ENCODE peak calls at places on chromosomes 6 and 20, in four cellular contexts. One of them, this sample, is unnamed.

GRCh38 chr6:128757961-128758360 is 125.0 kb upstream of the LAMA2 start:
- DNase-seq in right lobe of liver: no peak
- DNase-seq in lower leg skin: no peak
- DNase-seq in IMR-90: no peak
- DNase-seq in this sample: no peak

GRCh38 chr6:170190046-170190445 is 100.8 kb downstream of the DLL1 start:
- DNase-seq in right lobe of liver: no peak
- DNase-seq in lower leg skin: no peak
- DNase-seq in IMR-90: no peak
- DNase-seq in this sample: no peak

GRCh38 chr6:44216677-44217331 is at the start of gene MYMX:
- DNase-seq in right lobe of liver: no peak
- DNase-seq in lower leg skin: no peak
- DNase-seq in IMR-90: no peak
- DNase-seq in this sample: no peak

GRCh38 chr6:4550227-4550597 is 226.0 kb upstream of the CDYL start:
- DNase-seq in right lobe of liver: no peak
- DNase-seq in lower leg skin: no peak
- DNase-seq in IMR-90: no peak
- DNase-seq in this sample: no peak

GRCh38 chr6:42396720-42397119 is 55.0 kb downstream of the TRERF1 start:
- DNase-seq in right lobe of liver: no peak
- DNase-seq in lower leg skin: no peak
- DNase-seq in IMR-90: no peak
- DNase-seq in this sample: no peak

GRCh38 chr6:19804362-19805145 is 32.6 kb upstream of the ID4 start:
- DNase-seq in right lobe of liver: peak
- DNase-seq in lower leg skin: peak
- DNase-seq in IMR-90: peak
- DNase-seq in this sample: peak

GRCh38 chr20:21102252-21102609 is 3.9 kb downstream of the LINC00237 start:
- DNase-seq in right lobe of liver: no peak
- DNase-seq in lower leg skin: peak
- DNase-seq in IMR-90: no peak
- DNase-seq in this sample: no peak

GRCh38 chr20:41316602-41317535 is 662 bp downstream of the ZHX3 start:
- DNase-seq in right lobe of liver: peak
- DNase-seq in lower leg skin: peak
- DNase-seq in IMR-90: peak
- DNase-seq in this sample: peak

GRCh38 chr6:144899161-144899560 is 614.0 kb downstream of the UTRN start:
- DNase-seq in right lobe of liver: no peak
- DNase-seq in lower leg skin: no peak
- DNase-seq in IMR-90: peak
- DNase-seq in this sample: no peak

GRCh38 chr6:90338409-90338808 is 41.8 kb upstream of the BACH2 start:
- DNase-seq in right lobe of liver: no peak
- DNase-seq in lower leg skin: no peak
- DNase-seq in IMR-90: peak
- DNase-seq in this sample: no peak

GRCh38 chr6:41051873-41052272 is 1.1 kb upstream of the APOBEC2 start:
- DNase-seq in right lobe of liver: no peak
- DNase-seq in lower leg skin: no peak
- DNase-seq in IMR-90: no peak
- DNase-seq in this sample: no peak

GRCh38 chr6:98047881-98048280 is 764.9 kb upstream of the MMS22L start:
- DNase-seq in right lobe of liver: no peak
- DNase-seq in lower leg skin: no peak
- DNase-seq in IMR-90: no peak
- DNase-seq in this sample: no peak

GRCh38 chr6:69339163-69339550 is 457.7 kb downstream of the LMBRD1 start:
- DNase-seq in right lobe of liver: no peak
- DNase-seq in lower leg skin: no peak
- DNase-seq in IMR-90: no peak
- DNase-seq in this sample: no peak

GRCh38 chr6:158686791-158687381 is 37.0 kb downstream of the SYTL3 start:
- DNase-seq in right lobe of liver: no peak
- DNase-seq in lower leg skin: no peak
- DNase-seq in IMR-90: no peak
- DNase-seq in this sample: no peak

GRCh38 chr20:57473246-57474042 is 51.5 kb downstream of the CTCFL start:
- DNase-seq in right lobe of liver: peak
- DNase-seq in lower leg skin: no peak
- DNase-seq in IMR-90: no peak
- DNase-seq in this sample: peak

DNA sequence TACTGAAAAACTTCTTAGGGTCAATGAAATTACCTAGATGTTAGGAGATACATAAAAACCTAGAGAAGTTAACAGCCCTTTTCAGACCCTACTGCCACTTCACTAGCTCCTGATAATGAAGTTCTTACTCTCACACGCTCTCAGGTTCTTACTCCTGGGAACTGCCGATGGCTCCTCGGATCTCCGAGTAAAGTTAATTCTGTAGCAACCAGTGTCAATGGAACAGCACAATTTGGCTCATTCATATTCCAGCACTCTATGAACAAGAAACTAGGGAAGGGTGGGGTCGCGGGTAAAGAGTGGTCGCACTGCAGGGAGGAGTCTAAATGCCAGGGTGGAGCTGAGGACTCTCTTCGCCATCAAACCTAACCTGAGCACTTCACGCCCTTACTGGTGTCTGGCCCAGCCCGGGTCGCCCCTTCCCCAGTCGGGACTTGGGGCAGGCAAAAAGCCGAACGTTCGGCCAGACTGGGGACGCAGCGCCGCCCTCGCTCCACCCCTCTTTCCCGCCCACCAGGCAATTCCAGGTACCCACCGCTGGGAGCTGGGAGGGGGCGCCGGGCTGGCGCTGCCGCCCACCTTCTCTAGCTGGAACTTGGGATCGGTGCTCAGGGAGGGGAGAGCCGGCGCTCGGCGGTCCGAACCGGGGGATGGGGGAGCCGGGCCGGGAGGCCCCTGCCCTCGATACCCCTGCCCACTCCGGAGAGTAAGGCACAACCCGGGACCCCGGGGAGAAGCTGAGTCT is 744 bp downstream of the RAB23 start:
- DNase-seq in right lobe of liver: peak
- DNase-seq in lower leg skin: peak
- DNase-seq in IMR-90: peak
- DNase-seq in this sample: peak
- TF ChIP-seq POLR2A in right lobe of liver: no peak
- TF ChIP-seq POLR2A in lower leg skin: no peak
- TF ChIP-seq POLR2A in IMR-90: no peak
- TF ChIP-seq POLR2A in this sample: no peak

DNA sequence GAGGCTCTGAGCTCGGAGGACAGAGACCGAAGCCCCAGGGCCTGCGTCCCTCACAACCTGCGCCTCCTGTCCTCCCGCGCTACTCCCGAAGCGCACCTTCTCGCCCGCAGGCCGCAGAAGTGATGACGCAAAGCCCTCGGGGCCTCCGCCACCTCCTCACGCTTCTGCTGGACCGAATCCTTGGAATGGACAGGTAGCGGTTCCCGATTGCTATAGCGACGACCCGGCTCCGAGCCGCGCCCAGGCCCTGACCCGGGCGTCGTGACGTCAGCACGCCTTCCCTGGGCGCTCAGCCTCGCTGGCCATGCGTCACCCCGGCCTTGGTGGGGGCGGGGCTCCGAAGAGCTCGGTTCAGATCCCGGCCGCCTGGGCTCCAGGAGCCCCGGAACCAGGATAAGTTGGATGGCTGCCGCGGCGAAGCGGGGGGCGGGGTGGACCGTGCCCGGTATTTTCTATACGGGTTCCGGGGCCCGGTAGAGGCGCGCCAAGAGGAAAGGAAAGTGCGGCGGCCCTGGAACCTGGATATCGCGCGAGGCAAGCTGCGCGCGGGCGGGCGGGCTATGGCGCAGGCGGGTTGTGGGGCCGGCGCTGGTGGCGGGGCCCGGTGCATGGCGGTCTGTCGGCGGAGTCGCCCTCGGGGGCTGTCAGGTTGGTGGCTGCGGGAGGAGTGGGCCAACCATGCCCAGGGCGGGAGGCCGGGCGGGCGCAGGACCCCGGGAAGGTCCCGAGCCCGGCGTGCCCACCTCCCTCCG is at the start of gene ZNF76:
- DNase-seq in right lobe of liver: peak
- DNase-seq in lower leg skin: peak
- DNase-seq in IMR-90: peak
- DNase-seq in this sample: peak
- TF ChIP-seq POLR2A in right lobe of liver: peak
- TF ChIP-seq POLR2A in lower leg skin: no peak
- TF ChIP-seq POLR2A in IMR-90: peak
- TF ChIP-seq POLR2A in this sample: peak

GRCh38 chr20:10034717-10035571 is at the start of gene ANKEF1:
- DNase-seq in right lobe of liver: peak
- DNase-seq in lower leg skin: peak
- DNase-seq in IMR-90: peak
- DNase-seq in this sample: peak
- TF ChIP-seq POLR2A in right lobe of liver: peak
- TF ChIP-seq POLR2A in lower leg skin: no peak
- TF ChIP-seq POLR2A in IMR-90: no peak
- TF ChIP-seq POLR2A in this sample: no peak

DNA sequence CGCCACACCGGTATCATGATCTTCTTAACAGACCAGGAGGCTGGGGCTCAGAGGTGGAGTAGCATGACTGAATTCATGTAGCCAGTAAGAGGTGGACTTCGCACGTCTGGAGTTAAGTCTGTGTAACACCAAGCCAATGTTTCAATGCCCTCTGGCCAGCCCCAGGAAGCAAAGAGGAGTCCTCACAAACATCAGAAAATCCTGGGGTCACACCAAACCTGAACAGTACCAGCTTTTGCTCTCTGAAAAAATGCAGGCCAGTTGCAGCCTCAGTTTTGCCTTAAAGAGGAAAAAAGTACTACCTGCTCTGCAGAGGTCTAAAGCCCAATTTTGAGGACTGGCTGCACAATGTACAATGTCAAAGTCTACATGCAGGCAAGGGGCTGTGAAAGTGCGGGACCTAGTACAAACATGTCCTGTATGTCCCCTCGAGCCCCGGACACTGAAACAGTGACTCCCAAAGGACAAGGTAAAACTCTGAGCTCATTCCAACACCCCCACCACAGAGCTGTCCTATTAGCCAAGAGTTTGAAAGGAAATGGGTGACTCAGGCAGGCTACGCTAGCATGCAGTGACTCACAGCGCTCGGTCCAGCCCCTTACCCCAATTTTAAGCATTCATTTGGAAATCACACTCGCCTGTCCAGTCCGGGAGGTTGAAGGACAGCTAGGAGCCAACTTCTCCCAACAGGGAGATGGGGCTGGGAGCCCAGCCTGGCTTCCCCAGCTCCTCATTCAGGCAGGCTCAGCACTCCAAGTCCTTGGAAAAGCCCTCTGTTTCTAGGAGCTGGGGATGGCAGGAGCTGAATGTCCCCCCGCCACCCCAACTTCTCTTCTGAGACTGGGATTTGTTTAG is 4.1 kb downstream of the SDC4 start:
- DNase-seq in right lobe of liver: no peak
- DNase-seq in lower leg skin: peak
- DNase-seq in IMR-90: peak
- DNase-seq in this sample: no peak
- TF ChIP-seq POLR2A in right lobe of liver: peak
- TF ChIP-seq POLR2A in lower leg skin: no peak
- TF ChIP-seq POLR2A in IMR-90: peak
- TF ChIP-seq POLR2A in this sample: no peak

DNA sequence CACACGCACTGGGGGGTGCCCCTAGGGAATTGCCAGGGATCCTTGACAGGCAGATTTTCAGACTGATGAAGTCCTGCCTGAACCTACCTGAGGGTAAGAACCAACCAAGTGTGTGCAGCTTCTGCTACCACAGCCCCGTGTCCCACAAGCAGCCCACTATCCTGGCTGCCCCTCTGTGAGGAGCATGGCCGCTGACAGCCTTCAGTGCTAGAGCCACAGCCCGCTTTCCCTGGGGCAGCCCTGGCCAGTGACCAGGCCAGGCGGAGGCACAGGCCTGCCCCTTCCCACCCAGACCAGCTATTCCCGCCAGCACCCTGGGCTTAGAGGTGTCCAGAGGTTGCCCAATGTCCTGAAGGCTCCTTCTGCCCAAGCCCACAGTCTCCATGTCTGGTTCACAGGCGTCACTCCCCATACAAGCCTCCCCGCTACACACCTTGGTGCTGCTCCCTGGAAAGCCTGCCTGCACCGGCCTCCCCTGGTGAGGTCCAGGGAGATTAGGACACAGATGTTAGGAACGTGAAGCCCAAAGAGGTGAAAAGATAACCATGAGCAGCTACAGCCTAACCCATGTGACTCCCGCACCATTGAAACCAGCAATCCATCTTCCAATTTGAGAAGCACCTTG is 207.0 kb downstream of the SYNDIG1 start:
- DNase-seq in right lobe of liver: no peak
- DNase-seq in lower leg skin: no peak
- DNase-seq in IMR-90: no peak
- DNase-seq in this sample: no peak
- TF ChIP-seq POLR2A in right lobe of liver: no peak
- TF ChIP-seq POLR2A in lower leg skin: no peak
- TF ChIP-seq POLR2A in IMR-90: no peak
- TF ChIP-seq POLR2A in this sample: no peak

GRCh38 chr20:63487781-63488241 is 11.1 kb downstream of the EEF1A2 start:
- DNase-seq in right lobe of liver: no peak
- DNase-seq in lower leg skin: no peak
- DNase-seq in IMR-90: no peak
- DNase-seq in this sample: no peak
- TF ChIP-seq POLR2A in right lobe of liver: no peak
- TF ChIP-seq POLR2A in lower leg skin: no peak
- TF ChIP-seq POLR2A in IMR-90: no peak
- TF ChIP-seq POLR2A in this sample: no peak

This sample was measured in GM12892.